ENCODE peak calls at places on chromosomes 6 and 20, in eight cellular contexts. Q is endothelial cell, X is coronary artery, B is right lobe of liver, I is HepG2, S is AG04450, L is tibial artery, Y is HFFc6. A is an unnamed sample.

GRCh38 chr6:118896339-118897136 is 2.6 kb downstream of the ASF1A start:
- DNase-seq in Q (no peak), X (no peak), B (no peak), I (peak), S (no peak), L (no peak), Y (peak), A (no peak)

GRCh38 chr6:28606424-28607391 is 81.0 kb downstream of the GPX5 start:
- DNase-seq in Q (peak), X (no peak), B (no peak), I (peak), S (no peak), L (no peak), Y (peak), A (peak)

GRCh38 chr20:50824137-50824536 is 29.3 kb downstream of the BCAS4 start:
- DNase-seq in Q (no peak), X (peak), B (no peak), I (no peak), S (peak), L (peak), Y (peak), A (no peak)

GRCh38 chr6:40907198-40907701 is 131.8 kb downstream of the UNC5CL start:
- DNase-seq in Q (no peak), X (no peak), B (peak), I (peak), S (no peak), L (no peak), Y (peak), A (no peak)

GRCh38 chr6:163231356-163232014 is 183.0 kb upstream of the QKI start:
- DNase-seq in Q (no peak), X (no peak), B (no peak), I (no peak), S (no peak), L (no peak), Y (no peak), A (no peak)

GRCh38 chr6:19502301-19502700 is 334.9 kb upstream of the ID4 start:
- DNase-seq in Q (no peak), X (no peak), B (no peak), I (no peak), S (no peak), L (no peak), Y (no peak), A (no peak)

GRCh38 chr6:106927531-106928398 is 46.8 kb downstream of the CD24 start:
- DNase-seq in Q (peak), X (no peak), B (peak), I (peak), S (no peak), L (no peak), Y (peak), A (peak)

GRCh38 chr6:50707652-50708325 is 5.5 kb upstream of the TFAP2D start:
- DNase-seq in Q (peak), X (no peak), B (no peak), I (no peak), S (no peak), L (no peak), Y (no peak), A (no peak)

GRCh38 chr6:127554435-127555006 is 22.5 kb upstream of the C6orf58 start:
- DNase-seq in Q (peak), X (no peak), B (peak), I (peak), S (no peak), L (no peak), Y (peak), A (no peak)

GRCh38 chr6:169793408-169793807 is 42.0 kb downstream of the ERMARD start:
- DNase-seq in Q (no peak), X (peak), B (no peak), I (no peak), S (no peak), L (no peak), Y (no peak), A (no peak)

GRCh38 chr6:2952557-2953095 is 18.7 kb downstream of the SERPINB6 start:
- DNase-seq in Q (peak), X (peak), B (peak), I (peak), S (peak), L (peak), Y (peak), A (peak)

GRCh38 chr6:168525926-168526630 is 85.1 kb downstream of the SMOC2 start:
- DNase-seq in Q (no peak), X (no peak), B (no peak), I (no peak), S (no peak), L (no peak), Y (no peak), A (no peak)

GRCh38 chr20:24968278-24968677 is 19.2 kb downstream of the CST7 start:
- DNase-seq in Q (no peak), X (peak), B (no peak), I (no peak), S (no peak), L (no peak), Y (no peak), A (no peak)

GRCh38 chr6:116158641-116159040 is 32.7 kb upstream of the COL10A1 start:
- DNase-seq in Q (no peak), X (no peak), B (no peak), I (no peak), S (no peak), L (no peak), Y (peak), A (no peak)

GRCh38 chr6:11212625-11213024 is 19.8 kb downstream of the NEDD9 start:
- DNase-seq in Q (no peak), X (peak), B (no peak), I (no peak), S (no peak), L (peak), Y (peak), A (no peak)

GRCh38 chr6:80594461-80594860 is 488.0 kb downstream of the BCKDHB start:
- DNase-seq in Q (no peak), X (no peak), B (no peak), I (no peak), S (no peak), L (no peak), Y (no peak), A (no peak)

GRCh38 chr6:164148789-164149188 is 734.3 kb downstream of the QKI start:
- DNase-seq in Q (no peak), X (no peak), B (no peak), I (no peak), S (no peak), L (no peak), Y (no peak), A (no peak)

GRCh38 chr20:37693629-37694626 is at the start of gene CTNNBL1:
- DNase-seq in Q (peak), X (peak), B (peak), I (peak), S (peak), L (peak), Y (peak), A (peak)

GRCh38 chr20:37692447-37693166 is 1.2 kb upstream of the CTNNBL1 start:
- DNase-seq in Q (no peak), X (no peak), B (no peak), I (no peak), S (no peak), L (no peak), Y (no peak), A (no peak)

GRCh38 chr20:37697314-37697713 is 3.5 kb downstream of the CTNNBL1 start:
- DNase-seq in Q (no peak), X (no peak), B (no peak), I (no peak), S (no peak), L (no peak), Y (no peak), A (no peak)

GRCh38 chr20:37693203-37693602 is 627 bp upstream of the CTNNBL1 start:
- DNase-seq in Q (no peak), X (no peak), B (no peak), I (no peak), S (no peak), L (no peak), Y (no peak), A (no peak)

DNA sequence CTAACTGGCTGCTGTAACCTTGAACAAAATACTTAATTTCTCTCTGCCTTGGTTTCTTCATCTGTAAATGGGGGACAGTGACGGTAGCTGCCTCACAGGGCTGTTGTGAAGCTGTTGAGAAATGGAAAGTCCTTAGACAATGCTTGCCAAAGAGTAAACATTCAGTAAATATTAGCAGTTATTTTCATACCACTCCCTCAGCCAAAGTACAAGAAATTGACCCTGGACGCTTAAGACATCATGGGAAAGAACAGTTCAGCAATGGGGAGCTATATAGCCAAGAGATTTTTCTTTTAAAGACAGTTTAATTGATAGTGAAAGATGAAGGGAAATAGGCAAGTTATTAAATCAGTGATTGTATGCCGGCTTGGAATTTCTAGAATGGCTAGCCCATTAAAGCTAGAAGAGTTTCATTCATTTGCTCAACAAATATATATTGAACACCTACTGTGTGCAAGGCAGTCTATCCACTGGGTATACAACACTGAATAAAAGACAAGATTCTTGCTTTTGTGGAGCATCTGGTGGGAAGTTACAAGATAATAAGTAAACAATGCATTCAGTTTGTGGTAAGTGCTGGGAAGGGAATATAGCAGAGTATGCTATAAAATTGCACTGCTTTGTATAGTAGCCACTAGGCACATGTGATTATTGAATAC is 2.0 kb downstream of the CTNNBL1 start:
- DNase-seq in Q (no peak), X (no peak), B (no peak), I (no peak), S (no peak), L (no peak), Y (no peak), A (no peak)
- TF ChIP-seq CTCF in Q (no peak), X (no peak), B (no peak), I (no peak), S (no peak), L (no peak), Y (no peak), A (no peak)

GRCh38 chr20:1325173-1326030 is 3.5 kb downstream of the SDCBP2 start:
- DNase-seq in Q (peak), X (peak), B (peak), I (peak), S (peak), L (peak), Y (peak), A (peak)
- TF ChIP-seq CTCF in Q (peak), X (no peak), B (no peak), I (peak), S (no peak), L (peak), Y (peak), A (peak)

GRCh38 chr20:47534405-47534804 is 32.7 kb downstream of the NCOA3 start:
- DNase-seq in Q (no peak), X (no peak), B (no peak), I (no peak), S (no peak), L (no peak), Y (no peak), A (no peak)

GRCh38 chr20:47535994-47536393 is 34.3 kb downstream of the NCOA3 start:
- DNase-seq in Q (no peak), X (no peak), B (no peak), I (no peak), S (no peak), L (no peak), Y (no peak), A (no peak)

GRCh38 chr20:47532002-47532401 is 30.3 kb downstream of the NCOA3 start:
- DNase-seq in Q (no peak), X (no peak), B (no peak), I (no peak), S (no peak), L (no peak), Y (no peak), A (no peak)

GRCh38 chr20:47533518-47534062 is 31.9 kb downstream of the NCOA3 start:
- DNase-seq in Q (no peak), X (no peak), B (no peak), I (no peak), S (no peak), L (no peak), Y (no peak), A (no peak)

DNA sequence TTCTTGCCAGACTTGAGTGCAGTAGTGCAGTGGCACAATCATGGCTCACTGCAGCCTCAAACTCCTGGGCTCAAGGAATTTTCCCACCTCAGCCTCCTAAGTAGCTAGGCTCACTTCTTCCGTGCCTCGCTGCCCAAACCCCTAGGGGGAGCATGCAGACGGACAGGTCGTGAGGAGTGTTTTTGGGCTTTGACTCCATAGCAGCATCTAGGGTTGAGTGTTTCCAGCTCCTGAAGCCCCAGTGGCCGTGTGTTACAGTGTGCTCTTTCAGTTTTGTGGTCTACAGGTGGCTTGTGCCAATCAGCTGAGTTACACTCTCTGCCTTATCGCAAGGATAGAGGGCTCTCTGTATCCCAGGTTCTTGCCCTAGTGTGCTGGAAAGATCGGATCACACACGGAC is 33.4 kb downstream of the NCOA3 start:
- DNase-seq in Q (peak), X (no peak), B (no peak), I (peak), S (no peak), L (no peak), Y (no peak), A (no peak)
- TF ChIP-seq CTCF in Q (no peak), X (no peak), B (no peak), I (peak), S (peak), L (no peak), Y (peak), A (peak)

DNA sequence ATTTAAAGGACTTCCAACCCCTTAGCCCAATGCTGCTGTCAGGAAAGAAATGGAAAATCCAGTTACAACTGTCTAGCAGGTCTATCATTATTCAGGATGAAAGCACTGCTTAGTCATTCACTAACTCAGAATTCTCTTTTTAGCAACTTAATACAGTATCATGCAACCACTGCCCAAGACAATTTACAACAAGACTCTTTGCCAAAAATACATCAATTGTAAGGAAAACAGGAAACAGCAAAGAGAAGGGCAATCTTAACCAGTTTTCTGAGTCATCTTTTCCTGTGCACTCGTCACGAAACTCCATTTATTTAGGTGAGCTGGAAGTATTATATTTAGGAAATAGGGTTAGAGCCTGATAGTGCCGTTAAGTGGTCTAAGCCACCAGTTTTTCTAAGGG is 1197.7 kb upstream of the CITED2 start:
- DNase-seq in Q (no peak), X (no peak), B (no peak), I (no peak), S (peak), L (no peak), Y (peak), A (no peak)
- TF ChIP-seq CTCF in Q (no peak), X (no peak), B (no peak), I (no peak), S (no peak), L (no peak), Y (no peak), A (no peak)

GRCh38 chr6:16522937-16523336 is 238.3 kb downstream of the ATXN1 start:
- DNase-seq in Q (no peak), X (no peak), B (no peak), I (no peak), S (no peak), L (no peak), Y (no peak), A (no peak)
- TF ChIP-seq CTCF in Q (no peak), X (no peak), B (no peak), I (no peak), S (no peak), L (no peak), Y (no peak), A (no peak)

GRCh38 chr6:98947411-98948292 is at the start of gene FBXL4:
- DNase-seq in Q (peak), X (peak), B (peak), I (peak), S (peak), L (peak), Y (peak), A (peak)

GRCh38 chr6:98945311-98946005 is 2.3 kb downstream of the FBXL4 start:
- DNase-seq in Q (no peak), X (no peak), B (no peak), I (no peak), S (no peak), L (no peak), Y (no peak), A (no peak)

GRCh38 chr6:98946266-98946817 is 1.4 kb downstream of the FBXL4 start:
- DNase-seq in Q (no peak), X (no peak), B (no peak), I (no peak), S (no peak), L (no peak), Y (no peak), A (no peak)

GRCh38 chr6:98946877-98947410 is 802 bp downstream of the FBXL4 start:
- DNase-seq in Q (no peak), X (no peak), B (peak), I (no peak), S (no peak), L (peak), Y (no peak), A (no peak)

DNA sequence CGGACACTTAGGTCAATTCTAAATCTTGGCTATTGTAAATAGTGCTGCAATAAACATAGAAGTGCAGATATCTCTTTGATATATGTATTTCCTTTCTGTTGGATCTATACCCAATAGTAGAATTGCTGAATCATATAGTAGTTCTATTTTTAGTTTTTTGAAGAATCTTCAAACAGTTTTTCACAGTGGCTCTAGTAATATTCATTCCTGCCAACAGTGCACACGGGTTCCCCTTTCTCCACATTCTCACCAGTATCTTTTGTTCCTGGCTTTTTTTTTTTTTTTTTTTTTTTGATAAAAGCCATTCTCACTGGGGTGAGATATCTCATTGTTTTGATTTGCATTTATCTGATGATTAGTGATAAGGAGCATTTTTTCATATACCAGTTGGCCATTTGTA is 1.8 kb upstream of the FBXL4 start:
- DNase-seq in Q (no peak), X (no peak), B (no peak), I (no peak), S (no peak), L (no peak), Y (no peak), A (no peak)
- TF ChIP-seq CTCF in Q (no peak), X (no peak), B (no peak), I (no peak), S (no peak), L (no peak), Y (no peak), A (no peak)

GRCh38 chr6:6434723-6435122 is 114.3 kb upstream of the F13A1 start:
- DNase-seq in Q (no peak), X (no peak), B (no peak), I (no peak), S (no peak), L (no peak), Y (no peak), A (no peak)

GRCh38 chr6:6439778-6440177 is 119.3 kb upstream of the F13A1 start:
- DNase-seq in Q (no peak), X (no peak), B (no peak), I (no peak), S (no peak), L (no peak), Y (no peak), A (no peak)

GRCh38 chr6:6436366-6436765 is 115.9 kb upstream of the F13A1 start:
- DNase-seq in Q (no peak), X (no peak), B (no peak), I (no peak), S (no peak), L (no peak), Y (no peak), A (no peak)

GRCh38 chr6:6436946-6437345 is 116.5 kb upstream of the F13A1 start:
- DNase-seq in Q (no peak), X (no peak), B (no peak), I (no peak), S (no peak), L (no peak), Y (no peak), A (no peak)

GRCh38 chr6:6438286-6438685 is 117.8 kb upstream of the F13A1 start:
- DNase-seq in Q (no peak), X (no peak), B (no peak), I (no peak), S (no peak), L (no peak), Y (no peak), A (no peak)
- TF ChIP-seq CTCF in Q (no peak), X (no peak), B (no peak), I (no peak), S (no peak), L (no peak), Y (no peak), A (no peak)